ENCODE peak calls at places on chromosomes 3 and 15, in ten cellular contexts. D is BE2C, I is PC-3, P is left ventricle myocardium inferior, A is pancreas, G is mesothelial cell of epicardium, R is nephron progenitor cell, K is cardiac muscle cell, T is type B pancreatic cell, Z is WTC11. Q is an unnamed sample.

GRCh38 chr3:49727154-49727923 is 3.6 kb upstream of the GMPPB start:
- DNase-seq in D (no peak), I (no peak), P (peak), A (no peak), G (no peak), R (no peak), K (no peak), T (no peak), Z (no peak), Q (no peak)

GRCh38 chr3:50130436-50130835 is 24.7 kb upstream of the SEMA3F start:
- DNase-seq in D (no peak), I (no peak), P (no peak), A (no peak), G (no peak), R (no peak), K (no peak), T (no peak), Z (no peak), Q (no peak)

GRCh38 chr15:90497912-90498311 is 31.8 kb upstream of the CRTC3 start:
- DNase-seq in D (no peak), I (peak), P (no peak), A (no peak), G (no peak), R (peak), K (peak), T (no peak), Z (no peak), Q (peak)

GRCh38 chr15:58390118-58390517 is 41.7 kb upstream of the LIPC start:
- DNase-seq in D (no peak), I (no peak), P (no peak), A (no peak), G (no peak), R (no peak), K (no peak), T (no peak), Z (no peak), Q (no peak)

GRCh38 chr3:98817546-98817945 is 54.4 kb downstream of the ST3GAL6 start:
- DNase-seq in D (no peak), I (peak), P (no peak), A (no peak), G (no peak), R (no peak), K (peak), T (no peak), Z (no peak), Q (no peak)

GRCh38 chr15:62853114-62853832 is 189.3 kb upstream of the TPM1 start:
- DNase-seq in D (no peak), I (peak), P (no peak), A (no peak), G (no peak), R (no peak), K (no peak), T (no peak), Z (no peak), Q (no peak)

GRCh38 chr3:113552851-113553250 is 20.5 kb downstream of the SIDT1 start:
- DNase-seq in D (no peak), I (peak), P (no peak), A (no peak), G (no peak), R (no peak), K (no peak), T (no peak), Z (no peak), Q (no peak)

GRCh38 chr15:32840481-32841245 is 122.9 kb downstream of the GREM1 start:
- DNase-seq in D (no peak), I (no peak), P (no peak), A (no peak), G (no peak), R (no peak), K (no peak), T (no peak), Z (no peak), Q (no peak)

GRCh38 chr3:119558528-119559339 is 680 bp downstream of the CD80 start:
- DNase-seq in D (no peak), I (no peak), P (no peak), A (no peak), G (no peak), R (no peak), K (no peak), T (no peak), Z (no peak), Q (no peak)

GRCh38 chr3:179967622-179968021 is 69.1 kb downstream of the PEX5L start:
- DNase-seq in D (no peak), I (no peak), P (no peak), A (no peak), G (no peak), R (no peak), K (no peak), T (no peak), Z (no peak), Q (no peak)

GRCh38 chr3:98991393-98991792 is 89.9 kb upstream of the DCBLD2 start:
- DNase-seq in D (no peak), I (no peak), P (no peak), A (no peak), G (no peak), R (no peak), K (no peak), T (no peak), Z (no peak), Q (no peak)

GRCh38 chr3:127929818-127930217 is 14.8 kb downstream of the KBTBD12 start:
- DNase-seq in D (no peak), I (peak), P (no peak), A (no peak), G (no peak), R (no peak), K (no peak), T (no peak), Z (no peak), Q (no peak)

GRCh38 chr3:106862067-106862466 is 515.2 kb upstream of the CCDC54 start:
- DNase-seq in D (no peak), I (peak), P (no peak), A (no peak), G (no peak), R (no peak), K (no peak), T (no peak), Z (no peak), Q (no peak)
- TF ChIP-seq CTCF in D (peak), I (peak), P (peak), A (no peak), G (no peak), R (no peak), K (peak), T (no peak), Z (no peak), Q (no peak)

DNA sequence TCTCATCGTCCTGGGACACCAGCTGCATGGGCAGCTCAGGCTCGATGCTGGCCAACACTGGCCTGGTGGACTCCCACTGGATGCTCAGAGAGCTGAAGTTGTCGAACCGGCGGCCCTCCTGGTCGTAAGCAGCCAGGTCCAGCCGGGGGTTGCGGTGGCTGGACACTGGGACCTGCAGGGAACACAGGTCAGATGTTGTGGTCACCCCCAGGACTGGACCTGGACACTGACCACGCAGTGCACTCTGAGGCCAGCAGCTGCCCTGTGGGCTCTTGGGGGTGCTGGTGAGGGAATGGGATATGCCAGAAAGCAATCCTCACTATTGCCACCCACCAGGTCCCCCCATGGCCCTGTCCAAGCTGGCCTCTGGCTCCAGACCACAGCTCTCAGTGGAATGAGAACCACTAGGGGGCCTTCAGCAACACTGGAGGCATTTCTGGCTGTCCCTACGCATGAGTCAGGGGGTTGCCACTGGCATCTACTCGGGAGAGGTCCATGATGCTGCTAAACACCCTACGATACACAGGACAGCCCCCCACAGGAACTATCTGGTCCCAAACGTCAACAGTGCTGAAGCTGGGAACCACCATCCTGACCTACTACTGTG is 66.1 kb downstream of the NUP210 start:
- DNase-seq in D (no peak), I (peak), P (no peak), A (no peak), G (no peak), R (no peak), K (peak), T (no peak), Z (no peak), Q (no peak)
- TF ChIP-seq CTCF in D (peak), I (peak), P (peak), A (no peak), G (no peak), R (peak), K (peak), T (peak), Z (no peak), Q (peak)

GRCh38 chr3:133386876-133387275 is 13.0 kb upstream of the BFSP2 start:
- DNase-seq in D (no peak), I (no peak), P (no peak), A (no peak), G (no peak), R (no peak), K (no peak), T (no peak), Z (no peak), Q (no peak)
- TF ChIP-seq CTCF in D (peak), I (no peak), P (no peak), A (no peak), G (no peak), R (no peak), K (no peak), T (no peak), Z (no peak), Q (no peak)

DNA sequence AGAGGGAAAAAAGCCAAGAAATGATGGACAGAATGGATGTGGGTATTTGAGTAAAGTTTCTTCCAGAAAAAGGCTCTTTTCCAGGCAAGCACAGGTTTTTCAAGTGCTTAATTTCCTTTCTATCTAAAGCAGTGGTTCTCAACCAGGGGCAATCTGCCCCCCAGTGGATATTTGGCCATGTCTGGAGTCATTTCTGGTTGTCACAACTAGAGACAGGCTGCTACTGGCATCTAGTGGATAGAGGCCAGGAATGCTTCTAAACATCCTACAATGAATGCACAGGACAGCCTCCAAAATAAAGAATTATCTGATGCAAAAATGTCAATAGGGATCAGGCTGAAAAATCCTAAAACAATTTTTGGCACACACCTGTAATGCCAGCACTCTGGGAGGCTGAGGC is 23.9 kb downstream of the SEC22C start:
- DNase-seq in D (no peak), I (peak), P (no peak), A (no peak), G (no peak), R (no peak), K (no peak), T (no peak), Z (no peak), Q (no peak)
- TF ChIP-seq CTCF in D (no peak), I (peak), P (peak), A (no peak), G (no peak), R (no peak), K (no peak), T (no peak), Z (no peak), Q (peak)

GRCh38 chr15:75758071-75758872 is 45.6 kb upstream of the CSPG4 start:
- DNase-seq in D (peak), I (peak), P (peak), A (peak), G (peak), R (peak), K (peak), T (peak), Z (peak), Q (peak)
- TF ChIP-seq CTCF in D (peak), I (peak), P (peak), A (no peak), G (no peak), R (no peak), K (peak), T (peak), Z (no peak), Q (peak)

GRCh38 chr3:15427182-15427880 is at the start of the genes EAF1 and METTL6:
- DNase-seq in D (peak), I (peak), P (peak), A (peak), G (peak), R (peak), K (peak), T (peak), Z (peak), Q (peak)
- TF ChIP-seq CTCF in D (no peak), I (no peak), P (peak), A (no peak), G (no peak), R (no peak), K (peak), T (peak), Z (no peak), Q (peak)

GRCh38 chr3:123367467-123368154 is 81.3 kb downstream of the ADCY5 start:
- DNase-seq in D (no peak), I (no peak), P (no peak), A (no peak), G (no peak), R (no peak), K (no peak), T (no peak), Z (no peak), Q (no peak)

GRCh38 chr3:123369085-123369484 is 79.8 kb downstream of the ADCY5 start:
- DNase-seq in D (no peak), I (no peak), P (no peak), A (no peak), G (no peak), R (no peak), K (no peak), T (no peak), Z (no peak), Q (no peak)

GRCh38 chr3:123361019-123361418 is 87.9 kb downstream of the ADCY5 start:
- DNase-seq in D (no peak), I (no peak), P (no peak), A (no peak), G (no peak), R (no peak), K (no peak), T (no peak), Z (peak), Q (no peak)

GRCh38 chr3:123370819-123371218 is 78.1 kb downstream of the ADCY5 start:
- DNase-seq in D (no peak), I (no peak), P (no peak), A (no peak), G (no peak), R (no peak), K (no peak), T (no peak), Z (no peak), Q (no peak)

DNA sequence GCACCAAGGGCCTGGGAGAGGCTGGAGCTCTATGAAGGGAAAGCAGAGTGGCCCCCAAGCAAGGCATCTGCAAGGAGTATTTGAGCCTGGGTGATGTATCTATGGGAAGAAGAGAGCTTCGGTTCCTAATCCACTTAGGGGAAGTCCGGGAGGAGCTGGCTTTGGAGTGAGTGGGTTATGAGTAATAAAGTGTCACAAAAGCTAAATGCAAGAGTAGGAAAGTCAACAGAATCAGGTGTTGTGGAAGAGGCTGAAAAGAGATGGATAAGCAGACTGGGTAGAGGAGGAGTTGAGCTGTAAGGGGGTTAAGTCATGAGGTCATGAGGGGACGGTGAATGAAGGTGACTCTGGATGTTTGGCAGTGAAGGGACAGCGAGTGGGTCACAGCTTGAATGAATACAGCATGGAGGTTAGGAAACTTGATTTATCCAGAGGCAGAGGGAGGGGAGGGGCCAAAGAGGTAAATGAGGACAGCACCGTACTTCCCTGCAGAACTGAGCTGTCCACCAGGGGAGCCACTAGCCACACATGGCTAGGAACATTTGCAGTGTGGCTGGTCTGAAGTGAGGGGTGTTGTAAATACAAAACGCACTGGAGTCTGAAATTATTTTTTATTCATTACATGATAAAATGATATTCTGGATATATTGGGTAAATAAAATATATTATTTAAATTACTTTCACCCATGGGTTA is 83.3 kb downstream of the ADCY5 start:
- DNase-seq in D (peak), I (peak), P (no peak), A (no peak), G (no peak), R (peak), K (peak), T (no peak), Z (peak), Q (peak)
- TF ChIP-seq CTCF in D (peak), I (peak), P (peak), A (no peak), G (peak), R (peak), K (peak), T (peak), Z (peak), Q (peak)

Q was measured in H9.